ENCODE peak calls at places on chromosome 20, in six cellular contexts. F is hepatocyte; S is naive thymus-derived CD4-positive, alpha-beta T cell; Q is right lobe of liver; O is CD8-positive, alpha-beta T cell; J is body of pancreas. N is an unnamed sample. For H3K4me1, the result is how much of the 10 kb centered on the place peaks cover.

GRCh38 chr20:32358883-32359632 is 927 bp downstream of the ASXL1 start:
- DNase-seq in J (peak), Q (peak), O (peak), S (peak), F (peak), N (peak)

GRCh38 chr20:21693322-21693721 is 12.1 kb upstream of the PAX1 start:
- DNase-seq in O (no peak), S (no peak), Q (no peak), J (no peak), F (no peak), N (no peak)

GRCh38 chr20:39280875-39281274 is 318.7 kb downstream of the DHX35 start:
- DNase-seq in S (no peak), Q (no peak), F (no peak), J (no peak), O (no peak), N (no peak)

GRCh38 chr20:14712302-14712739 is 374.9 kb upstream of the FLRT3 start:
- DNase-seq in J (peak), O (no peak), F (peak), Q (no peak), S (no peak), N (no peak)

GRCh38 chr20:18543216-18543615 is 24.0 kb upstream of the SMIM26 start:
- DNase-seq in F (no peak), S (no peak), O (no peak), J (no peak), Q (no peak), N (no peak)

GRCh38 chr20:34582911-34583310 is 24.4 kb downstream of the MAP1LC3A start:
- DNase-seq in Q (no peak), O (peak), F (no peak), S (no peak), J (no peak), N (no peak)

GRCh38 chr20:19252670-19253120 is 40.3 kb downstream of the SLC24A3 start:
- DNase-seq in O (no peak), Q (no peak), F (peak), S (no peak), J (no peak), N (peak)

GRCh38 chr20:61042501-61043385 is 209.3 kb upstream of the CDH4 start:
- DNase-seq in S (no peak), J (no peak), Q (no peak), F (no peak), O (no peak), N (no peak)

GRCh38 chr20:39290575-39290974 is 328.4 kb downstream of the DHX35 start:
- DNase-seq in O (no peak), S (no peak), Q (no peak), F (no peak), J (no peak), N (no peak)

DNA sequence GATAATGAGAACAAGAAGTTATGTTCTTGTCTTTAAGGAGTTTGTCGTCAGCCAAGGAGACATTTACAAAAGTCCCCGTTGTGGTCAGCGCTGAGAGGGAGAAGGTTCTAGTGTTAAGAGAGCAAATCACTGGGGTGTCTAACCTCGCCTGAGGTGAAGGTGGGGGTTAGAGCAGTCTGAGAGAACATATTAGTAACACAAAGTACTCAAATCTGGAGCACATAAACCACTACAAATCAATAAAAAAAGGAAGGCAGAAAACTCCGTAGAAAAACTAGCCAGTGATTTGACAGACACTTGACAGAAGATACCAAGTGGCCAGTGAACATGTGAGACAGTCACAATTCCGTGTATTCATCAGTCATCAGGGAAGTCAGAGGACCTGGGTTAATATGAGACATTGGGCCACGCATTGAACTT is 45.4 kb downstream of the CDS2 start:
- DNase-seq in S (no peak), O (no peak), J (no peak), F (no peak), Q (no peak), N (no peak)
- H3K4me1 ChIP-seq in S (under half), O (under half), J (under half), F (under half), Q (under half), N (under half)

GRCh38 chr20:1830240-1830639 is 65.0 kb upstream of the SIRPA start:
- DNase-seq in S (no peak), Q (no peak), F (peak), O (no peak), J (peak), N (no peak)
- H3K27ac ChIP-seq in S (no peak), Q (no peak), F (peak), O (no peak), J (peak), N (no peak)

DNA sequence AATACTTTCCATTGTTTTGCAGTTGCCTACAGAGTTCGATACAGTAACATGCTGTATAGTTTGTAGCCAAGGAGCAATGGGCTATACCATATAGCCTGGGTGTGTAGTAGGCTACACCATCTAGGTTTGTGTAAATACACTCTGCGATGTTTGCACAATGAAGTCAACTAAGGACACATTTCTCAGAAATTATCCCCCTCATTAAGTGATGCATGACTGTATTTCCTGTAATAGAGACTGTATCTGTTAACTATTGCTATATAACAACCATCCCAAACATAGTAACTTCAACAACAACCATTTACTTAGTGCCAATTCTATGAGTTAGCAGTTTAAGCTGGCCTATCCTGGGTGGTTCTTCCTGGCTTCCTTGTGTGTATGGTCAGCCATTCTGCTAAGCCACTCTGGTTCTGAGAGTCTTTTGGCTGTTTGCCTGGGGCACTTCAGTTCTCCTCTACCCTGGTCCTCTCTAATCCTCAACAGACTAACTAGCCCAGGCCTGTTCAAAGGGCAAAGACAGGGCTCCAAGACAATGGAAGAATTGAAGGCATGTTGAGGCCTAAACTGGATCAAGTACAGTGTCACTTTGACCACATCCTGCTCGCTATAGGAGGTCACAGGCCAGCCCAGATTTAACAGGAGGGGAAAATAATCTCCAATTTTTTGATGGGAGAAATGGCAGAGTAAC is 124.0 kb downstream of the PLCB1 start:
- DNase-seq in Q (no peak), O (no peak), F (no peak), S (no peak), J (no peak), N (no peak)
- H3K4me1 ChIP-seq in Q (under half), O (under half), F (under half), S (under half), J (under half), N (under half)

GRCh38 chr20:10641893-10642292 is 31.9 kb downstream of the JAG1 start:
- DNase-seq in S (no peak), O (no peak), Q (no peak), J (no peak), F (no peak), N (no peak)

GRCh38 chr20:10642859-10643559 is 30.8 kb downstream of the JAG1 start:
- DNase-seq in Q (no peak), O (no peak), S (no peak), F (no peak), J (no peak), N (no peak)

GRCh38 chr20:10645205-10645570 is 28.6 kb downstream of the JAG1 start:
- DNase-seq in F (no peak), O (no peak), J (no peak), S (no peak), Q (no peak), N (peak)

GRCh38 chr20:10644458-10645204 is 29.2 kb downstream of the JAG1 start:
- DNase-seq in Q (no peak), F (no peak), S (no peak), J (no peak), O (no peak), N (peak)

GRCh38 chr20:10643560-10643873 is 30.3 kb downstream of the JAG1 start:
- DNase-seq in O (no peak), F (no peak), J (no peak), Q (no peak), S (no peak), N (no peak)
- H3K27ac ChIP-seq in O (no peak), F (peak), J (no peak), Q (no peak), S (no peak), N (no peak)

GRCh38 chr20:63081351-63081750 is 74.6 kb upstream of the BHLHE23 start:
- DNase-seq in O (no peak), S (no peak), F (no peak), Q (peak), J (no peak), N (no peak)

GRCh38 chr20:63080811-63081210 is 74.0 kb upstream of the BHLHE23 start:
- DNase-seq in Q (peak), O (no peak), J (no peak), S (no peak), F (no peak), N (no peak)

GRCh38 chr20:63082308-63082938 is 75.7 kb upstream of the BHLHE23 start:
- DNase-seq in F (peak), S (peak), O (no peak), J (no peak), Q (peak), N (no peak)

GRCh38 chr20:63082939-63083735 is 76.4 kb upstream of the BHLHE23 start:
- DNase-seq in J (no peak), Q (no peak), O (no peak), F (no peak), S (no peak), N (no peak)

GRCh38 chr20:63081831-63082230 is 75.1 kb upstream of the BHLHE23 start:
- DNase-seq in F (no peak), J (no peak), Q (peak), S (no peak), O (no peak), N (no peak)
- H3K4me1 ChIP-seq in F (under half), J (under half), Q (under half), S (under half), O (under half), N (under half)

GRCh38 chr20:44573501-44573869 is 8.9 kb upstream of the PKIG start:
- DNase-seq in S (no peak), J (no peak), Q (no peak), F (no peak), O (no peak), N (no peak)
- H3K27ac ChIP-seq in S (no peak), J (no peak), Q (no peak), F (peak), O (no peak), N (peak)

GRCh38 chr20:33474097-33474846 is 15.6 kb upstream of the CBFA2T2 start:
- DNase-seq in J (no peak), F (peak), S (no peak), O (no peak), Q (no peak), N (no peak)

GRCh38 chr20:33472868-33473267 is 17.0 kb upstream of the CBFA2T2 start:
- DNase-seq in O (no peak), J (no peak), S (no peak), Q (no peak), F (no peak), N (no peak)

GRCh38 chr20:33477386-33478234 is 12.3 kb upstream of the CBFA2T2 start:
- DNase-seq in O (no peak), J (no peak), S (no peak), F (no peak), Q (no peak), N (peak)

GRCh38 chr20:33475381-33476160 is 14.3 kb upstream of the CBFA2T2 start:
- DNase-seq in O (no peak), Q (no peak), F (no peak), S (no peak), J (no peak), N (no peak)

DNA sequence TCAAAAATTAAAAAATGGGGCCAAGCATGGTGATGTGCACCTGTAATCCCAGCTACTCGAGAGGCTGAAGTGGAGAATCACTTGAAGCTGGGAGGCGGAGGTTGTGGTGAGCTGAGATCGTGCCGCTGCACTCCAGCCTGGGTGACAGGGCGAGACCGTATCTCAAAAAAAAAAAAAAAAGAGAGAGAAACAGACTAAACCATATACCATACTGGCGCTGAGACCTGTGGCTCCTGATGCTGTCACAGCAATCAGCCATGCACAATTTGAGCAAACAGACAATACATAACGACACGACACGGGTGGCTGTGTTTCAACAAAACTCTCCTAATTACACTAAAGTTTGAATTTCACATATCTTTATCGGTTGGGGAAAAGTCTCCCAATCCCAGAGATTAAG is 14.9 kb upstream of the CBFA2T2 start:
- DNase-seq in J (no peak), F (no peak), S (no peak), Q (no peak), O (no peak), N (no peak)
- H3K4me1 ChIP-seq in J (under half), F (under half), S (under half), Q (under half), O (under half), N (under half)

GRCh38 chr20:1630186-1630585 is 10.4 kb upstream of the SIRPB1 start:
- DNase-seq in F (no peak), Q (no peak), S (no peak), O (no peak), J (no peak), N (no peak)
- H3K27ac ChIP-seq in F (no peak), Q (no peak), S (peak), O (no peak), J (no peak), N (no peak)

GRCh38 chr20:53737404-53738038 is 143.9 kb upstream of the ZNF217 start:
- DNase-seq in F (no peak), S (no peak), O (no peak), J (no peak), Q (no peak), N (no peak)

GRCh38 chr20:53736122-53736756 is 142.6 kb upstream of the ZNF217 start:
- DNase-seq in F (no peak), S (no peak), O (no peak), J (peak), Q (no peak), N (no peak)

GRCh38 chr20:53738039-53738944 is 144.7 kb upstream of the ZNF217 start:
- DNase-seq in J (peak), O (no peak), Q (peak), S (no peak), F (peak), N (peak)

GRCh38 chr20:53735536-53736050 is 142.0 kb upstream of the ZNF217 start:
- DNase-seq in J (peak), F (peak), O (no peak), Q (no peak), S (no peak), N (no peak)

DNA sequence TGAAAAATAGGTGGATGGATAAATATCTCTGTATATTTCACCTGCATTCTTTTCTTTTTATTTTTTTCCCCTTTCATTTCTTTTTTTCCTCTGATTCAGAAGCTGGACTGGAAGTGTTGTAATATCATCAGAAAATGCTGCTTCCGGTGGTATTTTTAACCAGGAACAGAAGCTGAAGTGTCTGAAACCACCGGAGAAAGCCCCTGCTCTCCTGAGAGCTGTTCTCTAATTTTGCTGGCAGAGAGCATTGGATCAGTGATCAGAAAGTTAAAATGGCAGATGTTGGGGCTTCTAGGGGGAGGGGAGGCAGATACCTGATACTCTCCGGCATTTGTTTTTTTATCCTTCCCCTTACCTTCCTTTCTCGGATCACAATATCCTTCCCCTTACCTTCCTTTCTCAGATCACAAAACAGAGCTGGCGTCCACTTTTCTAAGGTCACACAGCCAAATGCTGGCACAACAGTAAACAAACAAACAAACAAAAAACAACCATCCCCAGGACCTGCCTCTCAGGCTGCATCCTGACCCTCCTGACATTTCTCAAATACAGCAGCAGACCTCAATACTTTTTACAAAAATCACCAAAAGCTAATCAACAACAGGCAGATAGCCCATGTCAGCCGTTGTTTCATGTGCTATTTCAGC is 143.2 kb upstream of the ZNF217 start:
- DNase-seq in F (no peak), Q (no peak), O (no peak), S (no peak), J (no peak), N (no peak)
- H3K4me1 ChIP-seq in F (half or more), Q (under half), O (under half), S (under half), J (half or more), N (under half)

GRCh38 chr20:57697540-57697939 is 12.3 kb downstream of the PMEPA1 start:
- DNase-seq in Q (no peak), J (no peak), S (no peak), F (no peak), O (no peak), N (no peak)
- H3K27ac ChIP-seq in Q (no peak), J (no peak), S (no peak), F (peak), O (no peak), N (no peak)

N was measured in Peyer's patch.